ENCODE peak calls at places on chromosome 22, in nine cellular contexts. P, V, G, Q, R, X, S, K and J are unnamed samples.

GRCh38 chr22:29480262-29480511 is 169 bp downstream of the NEFH start:
- DNase-seq in X (no peak), P (no peak), S (no peak), R (no peak), Q (no peak), K (no peak), G (no peak), V (no peak), J (no peak)

GRCh38 chr22:49084203-49084602 is 743.5 kb downstream of the BRD1 start:
- DNase-seq in P (peak), Q (no peak), R (no peak), X (peak), S (no peak), G (no peak), K (no peak), V (no peak), J (no peak)

GRCh38 chr22:42080287-42080686 is 787 bp downstream of the SMDT1 start:
- DNase-seq in X (no peak), G (peak), P (peak), S (peak), Q (peak), R (peak), K (peak), V (peak), J (no peak)

GRCh38 chr22:19868773-19869471 is 14.2 kb upstream of the GNB1L start:
- DNase-seq in S (no peak), K (no peak), R (no peak), X (no peak), Q (no peak), P (no peak), V (no peak), G (no peak), J (no peak)

GRCh38 chr22:50197856-50198623 is 2.8 kb upstream of the SELENOO start:
- DNase-seq in K (no peak), V (no peak), R (no peak), Q (no peak), P (no peak), X (no peak), S (no peak), G (no peak), J (no peak)

GRCh38 chr22:43232445-43232844 is 45.5 kb upstream of the TTLL12 start:
- DNase-seq in V (no peak), S (no peak), Q (no peak), K (no peak), P (no peak), G (no peak), R (no peak), X (no peak), J (no peak)

GRCh38 chr22:24801906-24802504 is 4.0 kb upstream of the SGSM1 start:
- DNase-seq in G (no peak), V (no peak), Q (no peak), X (no peak), P (no peak), S (no peak), K (no peak), R (no peak), J (no peak)

GRCh38 chr22:44151661-44152060 is 29.1 kb upstream of the PARVG start:
- DNase-seq in V (peak), R (no peak), K (no peak), X (no peak), G (no peak), Q (no peak), S (no peak), P (peak), J (no peak)

GRCh38 chr22:43921361-43921760 is 2.2 kb upstream of the PNPLA3 start:
- DNase-seq in P (peak), G (no peak), R (no peak), V (peak), S (no peak), Q (no peak), X (peak), K (no peak), J (no peak)

GRCh38 chr22:49779853-49780271 is 47.8 kb downstream of the BRD1 start:
- DNase-seq in K (no peak), V (no peak), X (no peak), P (no peak), Q (no peak), S (no peak), R (no peak), G (no peak), J (no peak)

GRCh38 chr22:24503137-24503850 is 8.2 kb downstream of the UPB1 start:
- DNase-seq in G (peak), V (peak), S (peak), R (peak), P (peak), X (peak), Q (peak), K (peak), J (peak)

GRCh38 chr22:48942698-48943566 is 884.7 kb downstream of the BRD1 start:
- DNase-seq in Q (no peak), R (no peak), S (no peak), G (no peak), X (no peak), P (no peak), K (no peak), V (no peak), J (no peak)

GRCh38 chr22:50507421-50507990 is at the start of gene LMF2:
- DNase-seq in X (no peak), G (no peak), R (peak), K (no peak), P (peak), Q (no peak), S (peak), V (peak), J (peak)

GRCh38 chr22:23064381-23065068 is 5.8 kb upstream of the GNAZ start:
- DNase-seq in Q (no peak), R (peak), P (no peak), S (no peak), G (no peak), K (no peak), V (no peak), X (no peak), J (no peak)

GRCh38 chr22:23062616-23063538 is 7.4 kb upstream of the GNAZ start:
- DNase-seq in K (peak), G (no peak), Q (no peak), X (no peak), V (no peak), P (no peak), S (no peak), R (peak), J (no peak)

GRCh38 chr22:23063539-23064380 is 6.6 kb upstream of the GNAZ start:
- DNase-seq in S (no peak), X (no peak), K (peak), R (peak), G (no peak), Q (no peak), V (no peak), P (no peak), J (no peak)

GRCh38 chr22:23060612-23061400 is 9.5 kb upstream of the GNAZ start:
- DNase-seq in R (peak), X (no peak), K (no peak), G (no peak), Q (no peak), V (no peak), S (no peak), P (no peak), J (no peak)

GRCh38 chr22:23061471-23062280 is 8.6 kb upstream of the GNAZ start:
- DNase-seq in R (peak), X (no peak), V (no peak), K (no peak), P (no peak), S (no peak), G (no peak), Q (no peak), J (peak)
- TF ChIP-seq EZH2phosphoT487 in R (no peak), X (no peak), V (no peak), K (no peak), P (no peak), S (no peak), G (no peak), Q (no peak), J (no peak)

GRCh38 chr22:26310616-26311015 is 118.4 kb upstream of the ASPHD2 start:
- DNase-seq in G (no peak), P (no peak), K (no peak), X (no peak), V (no peak), S (no peak), Q (no peak), R (no peak), J (no peak)
- H3K27ac ChIP-seq in G (no peak), P (no peak), K (no peak), X (no peak), V (no peak), S (no peak), Q (no peak), R (no peak), J (no peak)

DNA sequence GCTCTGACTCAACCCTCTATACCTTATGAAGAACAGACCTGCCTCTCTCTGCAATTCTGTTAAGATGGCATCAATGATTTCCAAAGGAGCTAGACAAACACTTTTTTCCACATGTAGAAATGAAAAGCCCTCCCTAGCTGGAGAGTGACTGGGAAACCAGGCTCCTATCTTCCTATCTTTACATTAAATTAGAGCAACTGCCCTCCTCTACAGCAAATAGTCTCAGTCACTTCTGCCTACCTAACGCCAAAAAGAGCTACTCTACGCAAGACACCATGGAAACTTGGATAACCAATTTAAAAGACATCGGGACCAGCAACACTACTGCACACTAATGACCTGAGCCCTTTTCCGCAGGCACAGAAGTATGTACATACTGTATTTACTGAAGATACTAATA is 84.8 kb downstream of the MICAL3 start:
- DNase-seq in X (no peak), R (peak), V (no peak), P (no peak), S (no peak), K (no peak), Q (no peak), G (no peak), J (no peak)
- TF ChIP-seq EZH2phosphoT487 in X (no peak), R (no peak), V (no peak), P (no peak), S (no peak), K (no peak), Q (no peak), G (no peak), J (no peak)

GRCh38 chr22:37196539-37197450 is 8.7 kb upstream of the C1QTNF6 start:
- DNase-seq in Q (no peak), P (peak), R (peak), X (peak), V (peak), G (peak), S (no peak), K (peak), J (no peak)
- H3K27ac ChIP-seq in Q (no peak), P (peak), R (peak), X (peak), V (peak), G (no peak), S (no peak), K (peak), J (no peak)

DNA sequence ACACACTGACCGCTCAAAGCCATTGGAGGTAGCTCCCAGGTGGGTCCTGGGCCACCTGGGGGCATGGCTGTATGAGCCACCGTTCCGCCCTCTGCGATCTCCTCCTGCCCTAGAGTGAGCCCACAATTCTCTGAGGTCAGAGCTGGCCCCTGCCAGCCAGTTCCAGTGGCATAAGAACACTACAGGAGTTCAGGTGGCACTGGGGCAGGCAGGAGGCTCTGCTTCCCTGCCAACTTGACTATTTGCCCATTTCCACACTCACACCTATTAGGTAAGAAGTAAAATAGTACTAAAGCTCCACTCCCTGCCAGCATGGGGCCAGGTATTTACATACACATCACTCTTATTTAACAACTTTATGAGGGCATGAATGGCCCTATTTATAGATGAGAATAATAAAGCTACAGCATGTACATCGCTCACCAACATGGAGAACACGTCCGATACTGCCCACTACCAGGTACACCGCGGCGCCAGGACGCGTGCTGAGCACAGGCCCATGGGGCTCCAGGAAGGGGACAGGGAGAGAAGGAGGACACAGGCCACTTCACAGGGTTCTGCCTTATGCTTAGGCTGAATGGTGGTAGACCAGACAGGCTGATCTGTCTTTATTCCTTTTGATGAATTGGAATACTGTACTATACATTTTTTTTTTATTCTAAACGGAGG is 26.2 kb downstream of the PISD start:
- DNase-seq in X (no peak), S (no peak), K (peak), Q (no peak), R (no peak), P (no peak), G (no peak), V (no peak), J (no peak)
- TF ChIP-seq EZH2phosphoT487 in X (no peak), S (no peak), K (no peak), Q (no peak), R (no peak), P (no peak), G (no peak), V (no peak), J (no peak)